ENCODE peak calls at places on chromosomes 5 and 9, in six cellular contexts. D is cardiac muscle cell; X is IMR-90; B is CD4-positive, CD25-positive, alpha-beta regulatory T cell; Q is spleen; L is lung. W is an unnamed sample. For H3K4me1, the result is how much of the 10 kb centered on the place peaks cover.

GRCh38 chr5:32233696-32234447 is 59.8 kb upstream of the GOLPH3 start:
- DNase-seq in D (peak), X (peak), B (no peak), Q (no peak), L (peak), W (no peak)

GRCh38 chr5:173774212-173774850 is 113.8 kb upstream of the CPEB4 start:
- DNase-seq in D (no peak), X (no peak), B (no peak), Q (no peak), L (no peak), W (no peak)

GRCh38 chr5:1106385-1107166 is 5.3 kb downstream of the SLC12A7 start:
- DNase-seq in D (no peak), X (no peak), B (no peak), Q (no peak), L (no peak), W (no peak)

GRCh38 chr9:117414220-117414905 is 494 bp downstream of the ASTN2 start:
- DNase-seq in D (peak), X (no peak), B (no peak), Q (no peak), L (no peak), W (no peak)

GRCh38 chr5:163306421-163306820 is 131.0 kb upstream of the CCNG1 start:
- DNase-seq in D (peak), X (no peak), B (no peak), Q (no peak), L (no peak), W (no peak)

GRCh38 chr9:2817987-2818386 is 25.9 kb downstream of the PUM3 start:
- DNase-seq in D (peak), X (peak), B (no peak), Q (no peak), L (no peak), W (no peak)

GRCh38 chr5:44046581-44047327 is 342.5 kb downstream of the FGF10 start:
- DNase-seq in D (no peak), X (no peak), B (no peak), Q (no peak), L (no peak), W (no peak)

GRCh38 chr5:476102-476813 is 33.3 kb downstream of the EXOC3 start:
- DNase-seq in D (no peak), X (no peak), B (no peak), Q (peak), L (no peak), W (no peak)

GRCh38 chr5:179470191-179470590 is 80.2 kb upstream of the RUFY1 start:
- DNase-seq in D (no peak), X (no peak), B (no peak), Q (no peak), L (no peak), W (no peak)

GRCh38 chr9:82101475-82101874 is 112.9 kb downstream of the SPATA31D1 start:
- DNase-seq in D (no peak), X (no peak), B (no peak), Q (no peak), L (no peak), W (no peak)

GRCh38 chr9:36345103-36345846 is 54.8 kb downstream of the RNF38 start:
- DNase-seq in D (no peak), X (no peak), B (no peak), Q (no peak), L (no peak), W (no peak)

GRCh38 chr5:172133359-172134029 is 54.5 kb downstream of the STK10 start:
- DNase-seq in D (peak), X (peak), B (no peak), Q (peak), L (peak), W (no peak)

DNA sequence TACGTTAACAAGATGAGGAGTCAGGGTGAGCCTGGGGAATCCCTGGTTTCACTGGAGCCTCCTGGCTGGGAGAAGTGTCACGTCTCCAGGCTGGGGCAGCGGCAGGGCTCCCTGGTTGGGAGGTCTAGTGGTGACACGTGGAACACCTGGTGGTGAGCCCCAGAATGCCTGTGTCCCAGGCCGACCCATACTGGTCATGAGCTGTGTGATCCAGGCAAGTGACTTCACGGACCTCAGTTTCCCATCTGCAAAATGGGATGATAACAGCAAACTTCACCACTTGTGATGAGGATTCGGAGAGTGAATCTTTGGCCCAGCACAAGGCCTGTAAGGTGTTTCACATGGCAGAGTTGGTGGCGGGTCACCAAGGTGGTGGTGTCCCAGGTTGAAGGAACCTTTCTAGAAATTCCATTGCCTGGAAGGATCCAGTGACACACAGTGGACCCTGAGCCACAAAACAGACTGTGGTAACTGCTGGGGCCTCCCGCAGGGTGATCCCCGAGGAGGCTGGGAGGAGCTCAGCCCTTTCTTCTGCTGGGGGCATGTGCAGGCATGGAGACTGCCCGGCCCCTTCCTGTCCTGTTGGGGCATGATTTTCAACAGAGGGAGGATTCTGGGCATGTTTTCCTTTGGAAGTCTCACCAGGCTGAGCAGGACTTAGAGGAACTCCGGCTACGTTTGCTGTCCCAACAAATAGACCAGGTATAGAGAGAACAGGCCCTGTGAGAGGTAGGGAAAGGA is 153.9 kb upstream of the IER5L start:
- DNase-seq in D (no peak), X (no peak), B (no peak), Q (no peak), L (no peak), W (no peak)
- H3K4me1 ChIP-seq in D (under half), X (under half), B (under half), Q (under half), L (under half), W (under half)

GRCh38 chr9:93185261-93186150 is 1.6 kb downstream of the WNK2 start:
- DNase-seq in D (no peak), X (no peak), B (no peak), Q (no peak), L (no peak), W (no peak)
- H3K4me3 ChIP-seq in D (peak), X (no peak), B (no peak), Q (peak), L (no peak), W (no peak)

GRCh38 chr5:114176356-114176755 is 185.5 kb upstream of the KCNN2 start:
- DNase-seq in D (peak), X (peak), B (no peak), Q (no peak), L (no peak), W (no peak)
- H3K27ac ChIP-seq in D (no peak), X (no peak), B (no peak), Q (no peak), L (no peak), W (no peak)

GRCh38 chr5:14173419-14174234 is 30.5 kb downstream of the TRIO start:
- DNase-seq in D (no peak), X (no peak), B (no peak), Q (no peak), L (no peak), W (no peak)
- H3K4me1 ChIP-seq in D (under half), X (under half), B (under half), Q (half or more), L (under half), W (under half)

GRCh38 chr9:135702002-135702721 is at the start of gene KCNT1:
- DNase-seq in D (peak), X (peak), B (peak), Q (no peak), L (no peak), W (peak)
- H3K4me3 ChIP-seq in D (peak), X (no peak), B (no peak), Q (peak), L (no peak), W (no peak)

DNA sequence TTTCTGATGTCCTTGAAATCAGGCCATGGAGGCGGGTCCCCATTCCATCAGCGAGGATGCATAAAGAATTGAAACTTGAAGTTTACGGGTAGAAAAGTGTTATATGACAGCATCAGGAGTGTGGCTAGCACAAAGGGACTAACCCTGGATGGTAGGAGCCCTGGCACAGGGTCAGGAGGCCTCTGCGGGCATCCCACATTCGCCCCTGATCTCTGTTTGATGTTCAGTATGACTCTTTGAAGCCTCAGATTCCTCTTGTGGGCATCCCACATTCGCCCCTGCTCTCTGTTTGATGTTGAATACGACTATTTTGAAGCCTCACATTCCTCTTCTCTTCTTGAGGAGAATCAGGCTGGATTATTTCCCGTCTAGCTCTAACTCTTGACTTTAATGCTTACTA is 94.7 kb upstream of the ADRA1B start:
- DNase-seq in D (no peak), X (no peak), B (no peak), Q (no peak), L (no peak), W (no peak)
- H3K27ac ChIP-seq in D (no peak), X (no peak), B (no peak), Q (no peak), L (no peak), W (no peak)

GRCh38 chr9:127131871-127132270 is 9.4 kb upstream of the ANGPTL2 start:
- DNase-seq in D (peak), X (peak), B (no peak), Q (no peak), L (no peak), W (no peak)

GRCh38 chr9:127135056-127135745 is 12.8 kb upstream of the ANGPTL2 start:
- DNase-seq in D (no peak), X (no peak), B (no peak), Q (no peak), L (no peak), W (no peak)

GRCh38 chr9:127133739-127134167 is 11.3 kb upstream of the ANGPTL2 start:
- DNase-seq in D (peak), X (peak), B (no peak), Q (no peak), L (no peak), W (peak)

GRCh38 chr9:127132375-127132774 is 9.9 kb upstream of the ANGPTL2 start:
- DNase-seq in D (no peak), X (no peak), B (no peak), Q (no peak), L (no peak), W (no peak)

DNA sequence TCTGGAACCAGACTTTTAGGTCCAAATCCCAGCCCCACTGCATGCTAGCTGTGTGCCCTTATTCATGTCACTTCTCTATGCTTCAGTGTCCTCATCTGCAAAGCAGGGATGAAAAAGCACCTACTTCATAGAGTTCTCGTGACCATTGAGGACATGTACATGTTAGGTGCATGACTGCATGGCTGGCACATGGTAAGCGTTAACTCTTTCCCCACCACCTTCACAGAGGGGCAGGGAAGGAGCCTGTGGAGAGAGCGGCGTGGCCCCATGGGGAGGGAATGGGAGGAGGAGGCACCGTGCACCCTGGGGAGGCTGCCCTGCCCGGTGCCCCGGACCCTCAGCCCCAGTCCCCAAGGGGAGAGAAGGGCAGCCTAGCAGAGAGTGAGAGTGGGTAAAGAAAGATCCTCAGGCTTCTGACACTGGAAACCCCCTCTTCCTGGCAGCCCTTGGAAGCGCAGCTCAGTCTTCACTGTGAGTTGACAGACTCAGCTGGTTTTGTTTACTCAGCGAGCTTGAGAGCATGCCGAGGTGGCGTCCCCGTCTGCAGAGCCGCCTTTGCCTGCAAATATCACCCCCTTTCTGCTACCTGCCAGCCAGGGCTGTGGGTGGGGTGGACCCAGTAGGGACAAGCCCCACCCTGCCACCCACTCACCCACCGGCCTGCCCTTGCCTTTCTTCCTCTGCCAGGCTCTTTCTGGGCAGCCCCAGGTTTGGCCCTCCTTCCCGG is 10.6 kb upstream of the ANGPTL2 start:
- DNase-seq in D (no peak), X (peak), B (no peak), Q (no peak), L (no peak), W (no peak)
- H3K4me1 ChIP-seq in D (under half), X (under half), B (under half), Q (under half), L (under half), W (under half)